ENCODE peak calls at places on chromosomes 6 and 20, in seven cellular contexts. G, Q, U, L, F, E and C are unnamed samples.

GRCh38 chr6:100283288-100283687 is 181.4 kb downstream of the SIM1 start:
- DNase-seq in Q (no peak), E (no peak), F (no peak), U (no peak), G (no peak), L (no peak), C (no peak)

GRCh38 chr20:56453347-56453746 is 15.1 kb upstream of the RTF2 start:
- DNase-seq in L (no peak), G (no peak), E (no peak), Q (no peak), F (no peak), U (no peak), C (no peak)

GRCh38 chr20:8132015-8132631 is at the start of gene PLCB1:
- DNase-seq in F (peak; percentile 78), L (peak; percentile 53), U (peak; percentile 66), G (peak; percentile 94), E (peak; percentile 40), Q (peak; percentile 81), C (peak; percentile 81)

GRCh38 chr20:57627972-57628650 is 7.9 kb upstream of the ZBP1 start:
- DNase-seq in Q (peak; percentile 70), L (peak; percentile 55), F (peak; percentile 57), U (no peak), E (peak; percentile 44), G (no peak), C (peak; percentile 65)

GRCh38 chr20:33012327-33013189 is 5.1 kb downstream of the BPIFB2 start:
- DNase-seq in L (no peak), Q (no peak), F (no peak), E (no peak), U (no peak), G (no peak), C (no peak)

GRCh38 chr20:62614961-62615680 is 27.2 kb upstream of the SLCO4A1 start:
- DNase-seq in L (no peak), G (no peak), Q (no peak), F (no peak), U (no peak), E (no peak), C (no peak)

GRCh38 chr20:31322504-31322903 is 14.1 kb upstream of the DEFB116 start:
- DNase-seq in G (no peak), F (no peak), E (no peak), L (no peak), Q (no peak), U (no peak), C (no peak)

GRCh38 chr6:75892384-75892783 is 143.3 kb downstream of the MYO6 start:
- DNase-seq in E (no peak), L (no peak), G (no peak), U (no peak), Q (no peak), F (no peak), C (no peak)

GRCh38 chr6:53112871-53113270 is 35.8 kb downstream of the GCM1 start:
- DNase-seq in F (no peak), E (no peak), G (no peak), Q (no peak), L (no peak), U (no peak), C (no peak)

GRCh38 chr20:10020937-10021336 is 13.8 kb upstream of the ANKEF1 start:
- DNase-seq in E (no peak), G (no peak), L (no peak), Q (no peak), F (no peak), U (no peak), C (no peak)

GRCh38 chr6:35181933-35182612 is 31.7 kb upstream of the SCUBE3 start:
- DNase-seq in U (no peak), Q (no peak), G (peak; percentile 43), L (no peak), E (peak; percentile 10), F (no peak), C (no peak)

GRCh38 chr6:133396225-133396624 is 155.1 kb downstream of the EYA4 start:
- DNase-seq in Q (no peak), L (no peak), U (no peak), G (no peak), E (no peak), F (no peak), C (no peak)